ENCODE peak calls at places on chromosomes 2 and 18, in seven cellular contexts. V, M, F, I, G, W and Z are unnamed samples.

GRCh38 chr2:24813645-24814257 is 20.5 kb downstream of the CENPO start:
- DNase-seq in G (no peak), W (no peak), F (no peak), V (no peak), M (no peak), I (no peak), Z (no peak)

GRCh38 chr2:54604771-54605350 is 118.6 kb upstream of the EML6 start:
- DNase-seq in G (no peak), F (no peak), M (no peak), W (no peak), I (no peak), V (no peak), Z (no peak)

GRCh38 chr2:44851518-44851917 is 90.0 kb upstream of the SIX3 start:
- DNase-seq in G (no peak), V (no peak), M (no peak), I (no peak), F (no peak), W (no peak), Z (no peak)

GRCh38 chr2:238875161-238875530 is 27.3 kb downstream of the TWIST2 start:
- DNase-seq in F (no peak), V (no peak), M (no peak), I (peak; percentile 23), G (peak; percentile 52), W (no peak), Z (no peak)

GRCh38 chr18:26721876-26722581 is 143.5 kb downstream of the AQP4 start:
- DNase-seq in V (no peak), I (no peak), M (no peak), G (no peak), F (no peak), W (no peak), Z (no peak)

GRCh38 chr2:110682872-110683271 is 5.0 kb upstream of the BUB1 start:
- DNase-seq in G (no peak), W (no peak), F (no peak), I (no peak), M (no peak), V (no peak), Z (no peak)

GRCh38 chr2:134070281-134070731 is 183.6 kb upstream of the MGAT5 start:
- DNase-seq in I (no peak), F (no peak), M (no peak), W (no peak), G (no peak), V (no peak), Z (no peak)

GRCh38 chr18:21897811-21898210 is 157.2 kb downstream of the MIB1 start:
- DNase-seq in W (peak; percentile 53), G (peak; percentile 55), V (peak; percentile 17), M (no peak), I (no peak), F (no peak), Z (no peak)

GRCh38 chr2:111670776-111671175 is 213.2 kb downstream of the ANAPC1 start:
- DNase-seq in F (no peak), V (no peak), G (no peak), I (no peak), W (no peak), M (no peak), Z (no peak)

GRCh38 chr18:48213791-48214190 is 195.4 kb downstream of the ZBTB7C start:
- DNase-seq in V (no peak), M (no peak), G (no peak), W (no peak), I (no peak), F (no peak), Z (no peak)

GRCh38 chr2:26900831-26901321 is 52.9 kb downstream of the DPYSL5 start:
- DNase-seq in F (no peak), W (no peak), G (no peak), I (no peak), V (no peak), M (no peak), Z (no peak)

GRCh38 chr18:28438381-28438780 is 261.5 kb upstream of the CDH2 start:
- DNase-seq in W (no peak), V (no peak), I (no peak), M (no peak), G (no peak), F (no peak), Z (no peak)

GRCh38 chr2:200188851-200189250 is 117.6 kb upstream of the SPATS2L start:
- DNase-seq in G (no peak), W (no peak), I (no peak), F (no peak), V (no peak), M (no peak), Z (no peak)

GRCh38 chr18:46247938-46248337 is 143.8 kb downstream of the HAUS1 start:
- DNase-seq in W (no peak), G (no peak), I (no peak), V (no peak), F (no peak), M (no peak), Z (no peak)
- H3K27ac ChIP-seq in W (no peak overlapping the region), G (no peak overlapping the region), I (peak overlapping the region; percentile 94), V (no peak overlapping the region), F (no peak overlapping the region), M (no peak overlapping the region), Z (no peak overlapping the region)

GRCh38 chr2:127659408-127660290 is 13.7 kb downstream of the GPR17 start:
- DNase-seq in G (no peak), M (peak; percentile 61), I (peak; percentile 84), W (peak; percentile 78), V (no peak), F (no peak), Z (peak; percentile 48)

GRCh38 chr2:127656569-127657231 is 10.7 kb downstream of the GPR17 start:
- DNase-seq in F (no peak), W (no peak), I (peak; percentile 77), V (no peak), M (peak; percentile 21), G (no peak), Z (peak; percentile 40)

GRCh38 chr2:127658641-127659407 is 12.9 kb downstream of the GPR17 start:
- DNase-seq in M (peak; percentile 21), I (peak; percentile 72), V (no peak), G (no peak), F (no peak), W (no peak), Z (peak; percentile 24)

GRCh38 chr2:127657232-127657595 is 11.3 kb downstream of the GPR17 start:
- DNase-seq in F (no peak), W (no peak), M (peak; percentile 12), I (peak; percentile 63), V (no peak), G (no peak), Z (peak; percentile 41)

DNA sequence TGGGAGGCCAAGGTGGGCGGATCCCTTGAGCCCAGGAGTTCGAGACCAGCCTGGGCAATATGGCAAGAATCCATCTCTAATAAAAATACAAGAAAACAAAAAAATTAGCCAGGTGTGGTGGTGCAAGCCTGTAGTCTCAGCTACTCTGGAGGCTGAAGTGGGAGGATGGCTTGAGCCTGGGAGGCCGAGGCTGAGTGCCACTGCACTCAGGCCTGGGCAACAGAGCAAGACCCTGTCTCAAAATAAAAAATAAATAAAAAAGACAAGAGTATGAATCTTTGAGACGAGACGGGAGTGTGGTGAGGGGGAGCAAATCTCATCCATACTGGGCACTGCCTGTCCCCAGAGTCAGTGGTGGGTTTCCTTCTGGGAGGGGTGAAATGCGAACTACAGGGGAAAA is 12.2 kb downstream of the GPR17 start:
- DNase-seq in M (no peak), W (no peak), G (no peak), I (no peak), F (no peak), V (no peak), Z (peak; percentile 12)
- H3K27ac ChIP-seq in M (peak overlapping the region; percentile 99), W (no peak overlapping the region), G (no peak overlapping the region), I (peak overlapping the region; percentile 85), F (no peak overlapping the region), V (no peak overlapping the region), Z (peak overlapping the region; percentile 79)

GRCh38 chr18:6414723-6415362 is at the start of gene L3MBTL4:
- DNase-seq in G (peak; percentile 58), M (peak; percentile 16), W (no peak), I (peak; percentile 89), V (peak; percentile 68), F (no peak), Z (peak; percentile 74)

GRCh38 chr18:6413554-6414117 is 1.1 kb downstream of the L3MBTL4 start:
- DNase-seq in F (no peak), I (no peak), V (peak; percentile 9), M (no peak), G (peak; percentile 36), W (no peak), Z (no peak)

GRCh38 chr18:6411367-6411766 is 3.3 kb downstream of the L3MBTL4 start:
- DNase-seq in G (no peak), I (no peak), F (no peak), V (no peak), W (no peak), M (no peak), Z (no peak)

GRCh38 chr18:6412933-6413472 is 1.7 kb downstream of the L3MBTL4 start:
- DNase-seq in I (no peak), W (no peak), G (no peak), F (no peak), V (no peak), M (no peak), Z (no peak)

DNA sequence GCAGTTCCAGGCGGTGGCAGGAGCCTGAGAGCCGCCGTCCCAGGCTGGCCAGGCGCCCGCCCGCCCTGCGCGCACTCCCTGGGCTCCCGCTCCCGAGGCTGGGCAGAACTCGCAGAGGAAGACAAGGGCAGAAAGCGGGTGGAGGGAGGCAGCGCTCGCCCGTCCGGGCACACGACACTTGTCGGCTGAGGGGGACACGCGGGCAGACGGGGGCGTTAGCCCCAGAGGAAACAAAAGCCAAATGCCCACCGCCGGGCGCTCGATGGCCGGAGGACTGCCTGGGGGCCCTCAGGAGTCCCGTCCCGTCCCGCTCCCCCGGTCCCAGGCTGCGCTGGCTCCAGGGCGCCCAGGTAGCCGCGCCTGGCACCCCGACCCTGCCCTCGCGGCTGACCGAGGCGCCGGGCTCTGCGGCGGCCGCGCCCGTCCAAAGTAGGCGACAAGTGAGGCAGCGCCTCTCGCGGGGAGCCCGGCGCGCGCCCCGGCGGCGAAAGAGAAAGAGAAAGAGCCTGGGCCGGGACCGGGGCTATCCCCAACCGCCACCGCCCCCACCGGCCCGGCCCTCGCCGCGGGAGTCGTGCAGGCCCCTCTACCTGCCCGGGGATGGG is 491 bp downstream of the L3MBTL4 start:
- DNase-seq in M (peak; percentile 51), G (peak; percentile 81), F (no peak), V (peak; percentile 73), W (no peak), I (peak; percentile 95), Z (peak; percentile 87)
- H3K27ac ChIP-seq in M (peak overlapping the region; percentile 64), G (peak overlapping the region; percentile 98), F (no peak overlapping the region), V (peak overlapping the region; percentile 93), W (no peak overlapping the region), I (peak overlapping the region; percentile 92), Z (peak overlapping the region; percentile 93)

GRCh38 chr2:232204457-232204931 is 174.1 kb upstream of the ALPP start:
- DNase-seq in M (peak; percentile 49), G (peak; percentile 30), I (no peak), V (no peak), F (no peak), W (no peak), Z (no peak)

GRCh38 chr2:232200195-232200594 is 178.4 kb upstream of the ALPP start:
- DNase-seq in I (no peak), W (no peak), M (no peak), F (no peak), V (no peak), G (no peak), Z (no peak)

GRCh38 chr2:232203166-232203891 is 175.2 kb upstream of the ALPP start:
- DNase-seq in I (no peak), V (no peak), M (no peak), G (no peak), F (no peak), W (no peak), Z (no peak)

GRCh38 chr2:232207174-232207573 is 171.4 kb upstream of the ALPP start:
- DNase-seq in M (no peak), F (no peak), G (no peak), W (no peak), I (no peak), V (no peak), Z (no peak)

GRCh38 chr2:232203936-232204335 is 174.6 kb upstream of the ALPP start:
- DNase-seq in M (no peak), V (no peak), W (no peak), I (no peak), G (no peak), F (no peak), Z (no peak)
- H3K27ac ChIP-seq in M (peak overlapping the region; percentile 31), V (no peak overlapping the region), W (no peak overlapping the region), I (no peak overlapping the region), G (no peak overlapping the region), F (no peak overlapping the region), Z (no peak overlapping the region)